ENCODE peak calls at places on chromosome 22, in five cellular contexts. M, A, G, X and W are unnamed samples.

GRCh38 chr22:41367680-41368542 is 13.8 kb upstream of the TEF start:
- DNase-seq in A (peak), M (peak), G (peak), X (peak), W (peak)

GRCh38 chr22:41482319-41482935 is 13.5 kb downstream of the ACO2 start:
- DNase-seq in A (no peak), X (peak), M (no peak), G (no peak), W (peak)

GRCh38 chr22:24994070-24994763 is 41.7 kb downstream of the KIAA1671 start:
- DNase-seq in M (no peak), X (peak), A (peak), G (peak), W (no peak)

GRCh38 chr22:37279469-37279868 is 2.8 kb upstream of the CYTH4 start:
- DNase-seq in M (no peak), A (no peak), X (peak), G (peak), W (no peak)

GRCh38 chr22:25497269-25497668 is 67.2 kb upstream of the GRK3 start:
- DNase-seq in M (no peak), G (no peak), A (peak), X (peak), W (peak)

GRCh38 chr22:48677168-48677520 is 1150.5 kb downstream of the BRD1 start:
- DNase-seq in M (no peak), G (no peak), A (no peak), X (no peak), W (no peak)

GRCh38 chr22:41979423-41980250 is 10.4 kb downstream of the SEPTIN3 start:
- DNase-seq in A (no peak), G (no peak), M (no peak), X (no peak), W (no peak)

GRCh38 chr22:48491451-48491941 is 1336.2 kb downstream of the BRD1 start:
- DNase-seq in X (no peak), M (peak), G (peak), A (no peak), W (no peak)

GRCh38 chr22:50477923-50478322 is 3.1 kb upstream of the SBF1 start:
- DNase-seq in X (no peak), A (no peak), M (no peak), G (no peak), W (no peak)

DNA sequence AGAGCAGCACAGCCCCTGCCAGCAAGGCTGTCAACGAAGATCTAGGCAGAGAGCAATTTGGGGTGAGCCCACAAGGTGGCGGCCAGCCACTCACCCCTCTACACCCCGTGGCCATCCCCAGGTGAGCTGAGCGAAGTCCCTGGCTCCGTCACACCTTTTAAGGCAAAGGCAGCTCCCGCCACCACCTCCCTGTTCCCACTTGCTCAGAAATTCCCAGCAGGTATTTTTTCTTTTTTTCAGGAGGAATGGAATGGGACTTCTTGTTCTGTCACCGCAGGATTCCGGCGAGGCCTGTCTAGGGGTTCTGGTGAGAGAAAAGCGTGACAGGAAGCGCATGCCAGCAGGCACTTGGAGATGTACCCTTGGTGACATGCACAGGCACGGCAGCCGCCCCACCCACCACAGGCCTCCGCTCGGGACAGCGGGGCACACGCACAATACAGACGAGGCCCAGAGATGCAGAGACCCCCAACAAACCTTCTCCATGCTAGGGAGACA is 10.0 kb downstream of the RPL3 start:
- DNase-seq in M (no peak), G (no peak), X (no peak), A (no peak), W (no peak)
- TF ChIP-seq CTCF in M (no peak), G (peak), X (peak), A (no peak), W (peak)

GRCh38 chr22:46070722-46071450 is 79.4 kb upstream of the PPARA start:
- DNase-seq in G (peak), X (peak), A (peak), M (peak), W (peak)
- H3K4me3 ChIP-seq in G (peak), X (peak), A (peak), M (peak), W (peak)

GRCh38 chr22:32587449-32587848 is 112.8 kb downstream of the FBXO7 start:
- DNase-seq in M (peak), X (peak), G (no peak), A (no peak), W (peak)
- TF ChIP-seq CTCF in M (no peak), X (no peak), G (no peak), A (no peak), W (no peak)

DNA sequence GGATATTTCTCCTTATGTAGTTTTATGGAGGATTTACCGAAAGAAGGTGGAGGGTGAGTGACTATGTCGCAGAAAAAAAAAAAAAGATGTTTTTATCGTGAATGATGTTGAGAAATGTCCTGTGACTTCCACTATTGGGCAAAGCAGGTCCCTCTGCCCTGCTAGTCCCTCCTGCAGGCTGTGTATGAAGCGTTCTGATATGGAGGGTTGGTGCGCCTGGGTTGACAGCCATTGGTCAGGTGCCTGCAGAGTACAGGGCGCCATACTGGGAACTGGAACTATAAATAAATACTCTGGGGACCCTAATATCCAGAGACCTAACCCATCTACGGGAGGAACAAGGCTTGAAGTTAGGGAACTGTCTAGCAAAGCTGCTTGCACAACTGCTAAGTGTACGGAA is 1.5 kb downstream of the IL17RA start:
- DNase-seq in A (no peak), X (peak), G (no peak), M (peak), W (no peak)
- H3K4me3 ChIP-seq in A (no peak), X (peak), G (peak), M (peak), W (peak)

GRCh38 chr22:26826431-26826935 is 169.1 kb downstream of the MIAT start:
- DNase-seq in X (no peak), G (no peak), A (no peak), M (no peak), W (no peak)
- TF ChIP-seq CTCF in X (no peak), G (no peak), A (no peak), M (no peak), W (no peak)

GRCh38 chr22:43313497-43314474 is 29.4 kb downstream of the SCUBE1 start:
- DNase-seq in X (peak), M (peak), A (peak), G (peak), W (no peak)
- H3K4me3 ChIP-seq in X (no peak), M (no peak), A (no peak), G (no peak), W (no peak)

GRCh38 chr22:30246962-30247376 is 410 bp upstream of the LIF start:
- DNase-seq in X (no peak), G (no peak), M (no peak), A (no peak), W (no peak)
- TF ChIP-seq CTCF in X (no peak), G (no peak), M (no peak), A (no peak), W (peak)

GRCh38 chr22:27101288-27101687 is 443.9 kb downstream of the MIAT start:
- DNase-seq in G (no peak), X (no peak), M (no peak), A (no peak), W (no peak)
- H3K4me3 ChIP-seq in G (peak), X (no peak), M (no peak), A (no peak), W (no peak)

DNA sequence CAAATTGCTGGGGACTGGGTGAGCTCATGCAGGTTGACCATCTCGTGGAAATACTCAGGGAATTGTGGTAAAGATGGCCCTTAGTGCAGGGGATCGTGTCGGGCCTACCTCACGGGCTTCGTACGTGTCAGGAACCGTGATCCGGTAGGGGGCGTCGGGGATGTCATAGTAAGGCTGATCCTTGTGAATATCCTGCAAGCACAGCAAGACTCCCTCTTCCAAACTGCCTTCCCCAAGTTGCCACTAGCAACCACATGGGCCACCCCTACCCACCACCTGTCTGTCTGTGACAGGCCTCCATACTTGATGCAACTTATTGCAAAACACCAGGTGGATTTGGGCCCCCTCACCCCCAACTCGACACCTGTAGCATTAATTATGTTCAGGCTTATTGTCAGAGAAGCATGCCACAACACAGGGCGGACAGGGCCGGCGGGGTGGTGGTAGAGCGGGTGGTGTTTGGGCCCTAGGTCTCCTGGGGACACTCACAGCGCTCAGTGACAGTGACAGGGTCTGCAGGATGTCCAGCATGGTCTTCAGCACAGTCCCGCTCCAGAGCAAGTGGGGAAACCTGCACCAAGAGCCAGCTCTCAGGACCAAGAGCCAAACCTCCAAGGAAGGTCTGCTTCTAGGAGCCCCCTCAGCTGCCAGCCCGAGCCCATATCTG is 22.6 kb upstream of the SERPIND1 start:
- DNase-seq in M (no peak), G (peak), X (peak), A (peak), W (peak)
- TF ChIP-seq CTCF in M (no peak), G (peak), X (no peak), A (no peak), W (peak)

GRCh38 chr22:23065495-23066122 is 4.7 kb upstream of the GNAZ start:
- DNase-seq in M (peak), G (no peak), X (no peak), A (no peak), W (no peak)

GRCh38 chr22:23065069-23065451 is 5.3 kb upstream of the GNAZ start:
- DNase-seq in M (no peak), X (no peak), G (no peak), A (no peak), W (no peak)

GRCh38 chr22:23063539-23064380 is 6.6 kb upstream of the GNAZ start:
- DNase-seq in X (no peak), A (no peak), G (no peak), M (peak), W (no peak)

GRCh38 chr22:23062616-23063538 is 7.4 kb upstream of the GNAZ start:
- DNase-seq in A (no peak), G (no peak), M (no peak), X (no peak), W (no peak)

DNA sequence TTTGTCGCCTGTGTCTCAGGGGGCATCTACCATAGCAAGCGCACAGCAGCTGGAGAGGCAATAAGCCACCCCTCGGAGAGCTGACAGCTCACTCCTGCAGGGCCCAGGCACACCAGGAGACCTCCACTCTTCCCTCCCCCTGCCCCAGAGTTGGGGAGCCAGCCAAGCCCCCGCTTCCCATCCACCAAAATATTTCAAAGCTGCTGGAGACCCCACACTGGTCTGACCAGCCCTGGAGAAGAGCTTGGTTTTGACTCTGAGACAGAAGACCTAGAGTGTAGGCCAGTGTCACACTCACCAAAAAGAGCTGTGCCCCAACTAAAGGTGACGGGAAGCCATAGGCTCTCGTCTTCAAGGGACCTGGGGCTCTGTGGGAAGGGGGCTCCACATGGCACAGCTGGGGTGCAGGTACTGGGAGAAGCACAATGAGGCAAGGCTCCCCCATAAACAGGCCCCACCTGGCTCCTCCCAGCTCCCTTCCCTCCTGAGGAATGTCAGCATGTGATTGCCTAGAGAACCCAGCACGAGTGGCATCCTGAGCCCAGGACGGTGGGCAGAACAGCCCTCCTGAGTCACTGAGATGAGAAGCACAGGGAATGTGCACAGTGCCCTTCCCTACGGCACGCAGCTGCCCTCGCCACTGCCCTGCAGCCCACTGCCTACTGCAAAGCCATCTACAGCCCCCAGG is 5.8 kb upstream of the GNAZ start:
- DNase-seq in A (no peak), X (no peak), M (peak), G (no peak), W (no peak)
- H3K4me3 ChIP-seq in A (no peak), X (no peak), M (no peak), G (no peak), W (no peak)